ENCODE peak calls at places on chromosomes 11 and 22, in eight cellular contexts. W, G, Z, R, K, O, U and V are unnamed samples.

GRCh38 chr11:13183094-13183825 is 94.3 kb upstream of the BMAL1 start:
- DNase-seq in K (no peak), R (no peak), W (no peak), G (peak), Z (no peak), O (peak), U (peak), V (peak)

GRCh38 chr11:85634747-85635146 is 6.4 kb downstream of the TMEM126B start:
- DNase-seq in Z (no peak), G (no peak), W (no peak), O (no peak), R (no peak), K (no peak), U (no peak), V (no peak)

GRCh38 chr11:112134473-112134872 is 29.4 kb downstream of the IL18 start:
- DNase-seq in R (no peak), O (no peak), K (no peak), G (no peak), U (no peak), W (no peak), Z (no peak), V (no peak)

GRCh38 chr22:46437990-46438389 is 99.4 kb downstream of the CELSR1 start:
- DNase-seq in O (no peak), Z (no peak), K (no peak), W (no peak), G (no peak), R (no peak), U (no peak), V (no peak)

GRCh38 chr11:25211635-25212251 is 714.9 kb downstream of the LUZP2 start:
- DNase-seq in Z (no peak), O (no peak), W (no peak), G (no peak), K (no peak), R (no peak), U (no peak), V (no peak)

GRCh38 chr22:19576460-19577421 is 52.5 kb upstream of the CLDN5 start:
- DNase-seq in W (no peak), Z (peak), U (no peak), R (no peak), K (peak), G (peak), O (peak), V (peak)

GRCh38 chr11:60915250-60915914 is 1.4 kb downstream of the TMEM109 start:
- DNase-seq in R (no peak), O (peak), K (peak), U (peak), W (peak), Z (peak), G (peak), V (peak)

GRCh38 chr22:22201185-22201924 is 43.2 kb upstream of the VPREB1 start:
- DNase-seq in K (peak), U (peak), R (no peak), O (no peak), W (peak), Z (no peak), G (peak), V (peak)

GRCh38 chr11:92101845-92102244 is 122.8 kb upstream of the FAT3 start:
- DNase-seq in W (no peak), K (no peak), R (no peak), O (no peak), Z (no peak), G (no peak), U (no peak), V (no peak)

GRCh38 chr11:11588243-11588642 is 33.6 kb downstream of the GALNT18 start:
- DNase-seq in G (no peak), K (no peak), Z (no peak), O (no peak), R (no peak), U (no peak), W (no peak), V (no peak)

GRCh38 chr22:22593964-22594656 is 35.0 kb upstream of the PRAME start:
- DNase-seq in R (no peak), Z (peak), K (no peak), O (no peak), G (peak), U (peak), W (peak), V (peak)

GRCh38 chr11:64222651-64223000 is 3.4 kb downstream of the TRPT1 start:
- DNase-seq in R (no peak), G (no peak), O (no peak), W (no peak), K (no peak), Z (no peak), U (no peak), V (no peak)
- TF ChIP-seq CTCF in R (no peak), G (no peak), O (no peak), W (no peak), K (no peak), Z (no peak), U (no peak), V (no peak)

GRCh38 chr11:126488591-126489370 is 133.3 kb downstream of the ST3GAL4 start:
- DNase-seq in W (no peak), G (no peak), Z (no peak), R (no peak), U (no peak), K (no peak), O (no peak), V (no peak)
- TF ChIP-seq CTCF in W (no peak), G (no peak), Z (no peak), R (no peak), U (no peak), K (no peak), O (no peak), V (no peak)

GRCh38 chr11:8786933-8787332 is 104.3 kb downstream of the RPL27A start:
- DNase-seq in U (peak), R (no peak), Z (no peak), K (no peak), W (no peak), O (no peak), G (no peak), V (no peak)
- TF ChIP-seq CTCF in U (peak), R (peak), Z (no peak), K (no peak), W (no peak), O (peak), G (no peak), V (no peak)

GRCh38 chr11:47248304-47248663 is 330 bp downstream of the ACP2 start:
- DNase-seq in R (no peak), G (no peak), O (peak), U (peak), Z (no peak), K (no peak), W (no peak), V (no peak)

GRCh38 chr11:47249378-47249715 is 733 bp upstream of the ACP2 start:
- DNase-seq in W (no peak), R (no peak), U (no peak), G (no peak), K (no peak), Z (no peak), O (no peak), V (no peak)

GRCh38 chr11:47251751-47252150 is 3.1 kb upstream of the ACP2 start:
- DNase-seq in K (no peak), R (no peak), W (no peak), U (no peak), Z (no peak), O (no peak), G (no peak), V (no peak)

GRCh38 chr11:47247502-47247901 is 1.1 kb downstream of the ACP2 start:
- DNase-seq in G (no peak), R (no peak), Z (no peak), K (no peak), O (no peak), U (no peak), W (no peak), V (no peak)

GRCh38 chr11:47248664-47249377 is at the start of gene ACP2:
- DNase-seq in U (peak), R (peak), K (peak), G (peak), W (peak), Z (peak), O (peak), V (peak)
- TF ChIP-seq CTCF in U (peak), R (peak), K (peak), G (peak), W (no peak), Z (no peak), O (no peak), V (peak)

GRCh38 chr22:37607010-37607911 is 1.4 kb upstream of the GGA1 start:
- DNase-seq in O (no peak), U (peak), K (peak), Z (peak), W (peak), R (no peak), G (peak), V (peak)
- TF ChIP-seq CTCF in O (peak), U (peak), K (peak), Z (peak), W (peak), R (peak), G (peak), V (peak)

DNA sequence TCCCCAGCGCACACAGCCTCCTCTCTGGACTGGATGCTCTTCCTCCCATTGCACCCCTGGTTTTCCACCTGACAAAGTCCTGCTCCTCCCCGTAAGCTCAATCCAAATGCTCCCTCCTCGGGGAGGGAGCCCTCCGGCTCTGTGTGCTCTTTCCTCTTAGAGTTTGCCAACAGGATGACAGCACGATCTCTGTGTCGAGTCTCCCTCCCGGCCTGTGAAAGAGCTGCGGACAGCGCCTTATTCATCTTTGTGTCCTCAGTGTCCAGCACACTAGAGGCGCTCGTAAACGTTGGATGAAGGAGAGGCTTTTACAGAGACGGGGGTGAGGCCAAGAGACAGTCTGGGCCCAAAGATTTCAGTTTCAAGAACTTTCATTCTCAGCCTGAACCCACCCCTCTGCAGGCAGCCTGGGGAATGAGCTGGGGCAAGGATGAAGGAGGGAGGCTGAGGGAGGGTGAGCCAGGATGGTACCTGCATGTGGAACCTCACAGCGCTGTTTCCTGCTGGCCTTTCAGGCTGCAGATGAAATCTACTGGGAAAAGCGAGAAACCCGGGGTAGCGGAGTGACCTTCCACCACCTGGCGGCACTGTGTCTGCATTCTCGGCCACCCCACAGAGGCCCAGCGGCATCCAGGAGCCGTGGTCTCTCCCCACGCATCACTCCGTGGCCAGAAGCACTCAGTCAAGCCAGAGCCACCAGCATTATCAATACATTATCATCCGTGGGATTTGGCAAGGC is 8.5 kb upstream of the TMPRSS4 start:
- DNase-seq in U (no peak), K (no peak), R (no peak), G (no peak), Z (peak), W (peak), O (no peak), V (no peak)
- TF ChIP-seq CTCF in U (no peak), K (no peak), R (no peak), G (no peak), Z (peak), W (no peak), O (no peak), V (no peak)

GRCh38 chr11:106409201-106409600 is 331.7 kb downstream of the AASDHPPT start:
- DNase-seq in K (no peak), Z (no peak), W (no peak), O (no peak), U (no peak), R (no peak), G (no peak), V (no peak)

GRCh38 chr11:106410902-106411301 is 333.4 kb downstream of the AASDHPPT start:
- DNase-seq in G (no peak), R (no peak), K (no peak), O (no peak), Z (no peak), U (no peak), W (no peak), V (no peak)

GRCh38 chr11:106409681-106410080 is 332.2 kb downstream of the AASDHPPT start:
- DNase-seq in G (no peak), O (no peak), W (no peak), U (no peak), Z (no peak), K (no peak), R (no peak), V (no peak)

GRCh38 chr11:106415510-106415909 is 338.0 kb downstream of the AASDHPPT start:
- DNase-seq in R (no peak), Z (no peak), O (no peak), U (no peak), K (no peak), W (no peak), G (no peak), V (no peak)

DNA sequence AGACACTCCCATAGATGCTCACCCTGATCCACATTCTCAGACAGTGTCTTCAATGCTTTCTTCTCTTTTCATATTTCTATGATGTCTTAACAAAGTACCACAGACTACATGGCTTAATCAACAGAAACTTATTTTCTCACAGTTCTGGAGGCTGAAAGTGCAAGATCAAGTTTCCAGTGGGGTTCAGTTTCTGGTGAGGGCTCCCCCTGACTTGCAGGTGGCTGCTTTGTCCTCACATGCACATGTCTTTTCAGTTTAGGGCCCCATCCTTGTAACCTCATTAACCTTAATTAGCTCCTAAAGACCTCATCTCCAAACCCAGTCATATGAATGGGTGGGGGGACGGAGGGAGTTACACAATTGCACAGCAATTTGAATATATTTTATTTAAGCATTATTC is 335.8 kb downstream of the AASDHPPT start:
- DNase-seq in G (no peak), Z (no peak), R (no peak), W (no peak), O (no peak), K (no peak), U (peak), V (no peak)
- TF ChIP-seq CTCF in G (no peak), Z (no peak), R (no peak), W (no peak), O (no peak), K (no peak), U (no peak), V (no peak)

GRCh38 chr11:116641561-116642045 is 131.2 kb downstream of the BUD13 start:
- DNase-seq in O (no peak), U (peak), W (peak), G (peak), K (peak), R (no peak), Z (peak), V (peak)
- TF ChIP-seq CTCF in O (peak), U (peak), W (peak), G (peak), K (peak), R (peak), Z (peak), V (peak)

GRCh38 chr11:57047610-57048009 is 58.9 kb downstream of the OR5AK2 start:
- DNase-seq in R (no peak), Z (no peak), W (no peak), K (no peak), O (no peak), G (no peak), U (no peak), V (no peak)

GRCh38 chr11:57054782-57055181 is 66.1 kb downstream of the OR5AK2 start:
- DNase-seq in Z (no peak), R (no peak), O (no peak), K (no peak), G (no peak), W (no peak), U (no peak), V (no peak)

GRCh38 chr11:57049749-57050148 is 61.0 kb downstream of the OR5AK2 start:
- DNase-seq in K (no peak), U (no peak), W (no peak), R (no peak), O (no peak), G (no peak), Z (no peak), V (no peak)
- TF ChIP-seq CTCF in K (no peak), U (no peak), W (no peak), R (no peak), O (no peak), G (no peak), Z (no peak), V (no peak)